ENCODE peak calls at places on chromosomes 6 and 20, in eight cellular contexts. Y is effector memory CD8-positive, alpha-beta T cell; C is activated naive CD4-positive, alpha-beta T cell treated with Interleukin-2 at 50 U/mL for 16 hours; E is NCI-H1436; G is renal cortical epithelial cell; M is ACHN; P is skeletal muscle cell; I is HuH-7.5. O is an unnamed sample.

GRCh38 chr6:63649847-63650265 is 14.3 kb downstream of the PHF3 start:
- DNase-seq in C (no peak), Y (no peak), G (no peak), P (no peak), I (no peak), M (no peak), E (no peak), O (no peak)

GRCh38 chr6:139764498-139764986 is 390.1 kb upstream of the CITED2 start:
- DNase-seq in C (no peak), Y (no peak), G (peak; percentile 98), M (peak; percentile 91), P (peak; percentile 99), I (no peak), E (no peak), O (peak; percentile 32)

GRCh38 chr6:109455502-109456282 is at the start of gene MICAL1:
- DNase-seq in C (peak; percentile 72), M (peak; percentile 51), E (peak; percentile 88), Y (peak; percentile 70), G (no peak), I (peak; percentile 59), P (no peak), O (peak; percentile 85)

GRCh38 chr6:121697921-121698320 is 262.5 kb downstream of the GJA1 start:
- DNase-seq in M (no peak), P (no peak), C (no peak), I (no peak), Y (no peak), E (no peak), G (no peak), O (no peak)

GRCh38 chr20:22414354-22414753 is 170.0 kb downstream of the FOXA2 start:
- DNase-seq in P (no peak), C (no peak), G (peak; percentile 51), Y (no peak), M (no peak), E (no peak), I (peak; percentile 22), O (no peak)

GRCh38 chr20:49052334-49052733 is 6.2 kb downstream of the CSE1L start:
- DNase-seq in G (peak; percentile 20), M (no peak), I (no peak), E (no peak), P (no peak), Y (no peak), C (no peak), O (no peak)

GRCh38 chr6:3841711-3842565 is 7.2 kb upstream of the FAM50B start:
- DNase-seq in E (no peak), Y (no peak), I (no peak), G (peak; percentile 21), P (peak; percentile 28), M (no peak), C (no peak), O (no peak)

GRCh38 chr6:140546640-140547039 is 1172.2 kb upstream of the CITED2 start:
- DNase-seq in G (peak; percentile 32), Y (no peak), I (no peak), E (no peak), P (peak; percentile 13), C (no peak), M (no peak), O (no peak)

GRCh38 chr6:72968704-72969103 is 256.6 kb downstream of the KHDC1L start:
- DNase-seq in Y (no peak), C (no peak), M (peak; percentile 70), E (no peak), I (no peak), G (peak; percentile 89), P (no peak), O (no peak)

GRCh38 chr6:26250806-26251075 is 114.3 kb upstream of the BTN3A2 start:
- DNase-seq in E (peak; percentile 57), Y (peak; percentile 46), C (peak; percentile 37), M (no peak), G (no peak), I (no peak), P (no peak), O (no peak)

GRCh38 chr6:28429781-28430180 is 13.5 kb downstream of the ZSCAN23 start:
- DNase-seq in P (no peak), Y (no peak), G (no peak), E (no peak), I (no peak), C (no peak), M (no peak), O (no peak)

GRCh38 chr6:39169448-39170344 is 54.7 kb upstream of the SAYSD1 start:
- DNase-seq in I (no peak), P (no peak), E (no peak), M (no peak), G (peak; percentile 19), Y (no peak), C (no peak), O (no peak)

GRCh38 chr20:62489186-62489939 is 13.6 kb upstream of the GATA5 start:
- DNase-seq in M (peak; percentile 68), P (no peak), I (no peak), Y (no peak), C (no peak), G (peak; percentile 66), E (no peak), O (no peak)

GRCh38 chr20:59028812-59029211 is 3.3 kb downstream of the ATP5F1E start:
- DNase-seq in C (no peak), M (no peak), P (no peak), G (peak; percentile 37), E (no peak), Y (no peak), I (no peak), O (no peak)

GRCh38 chr6:89117285-89118108 is at the start of gene SRSF12:
- DNase-seq in C (peak; percentile 36), I (peak; percentile 86), G (no peak), Y (peak; percentile 22), P (no peak), E (peak; percentile 33), M (peak; percentile 33), O (peak; percentile 89)

GRCh38 chr6:25016311-25016710 is 80.6 kb upstream of the RIPOR2 start:
- DNase-seq in I (no peak), E (no peak), P (no peak), G (peak; percentile 67), M (no peak), Y (no peak), C (no peak), O (no peak)

GRCh38 chr20:17699931-17700351 is at the start of gene BANF2:
- DNase-seq in I (no peak), C (no peak), E (no peak), Y (no peak), P (no peak), G (no peak), M (no peak), O (no peak)

GRCh38 chr20:4444404-4444803 is 277.3 kb upstream of the PRND start:
- DNase-seq in P (no peak), G (peak; percentile 85), C (no peak), M (no peak), Y (no peak), E (no peak), I (no peak), O (no peak)

GRCh38 chr6:126266664-126267063 is 73.3 kb upstream of the CENPW start:
- DNase-seq in C (no peak), G (no peak), M (no peak), E (no peak), P (no peak), I (no peak), Y (no peak), O (no peak)

GRCh38 chr6:111492499-111492898 is 9.5 kb upstream of the REV3L start:
- DNase-seq in C (no peak), G (no peak), E (no peak), I (no peak), M (no peak), Y (no peak), P (no peak), O (no peak)

GRCh38 chr6:119575721-119576120 is 226.2 kb upstream of the MAN1A1 start:
- DNase-seq in E (no peak), C (no peak), M (no peak), I (no peak), Y (no peak), G (peak; percentile 60), P (peak; percentile 17), O (no peak)

GRCh38 chr6:138377042-138377441 is 663 bp upstream of the SMIM28 start:
- DNase-seq in I (no peak), Y (no peak), C (no peak), M (no peak), G (no peak), P (no peak), E (no peak), O (no peak)

GRCh38 chr6:3039384-3039783 is 28.9 kb upstream of the RIPK1 start:
- DNase-seq in G (no peak), E (peak; percentile 48), M (no peak), C (no peak), P (no peak), I (no peak), Y (no peak), O (no peak)

GRCh38 chr6:106773482-106773881 is 144.1 kb downstream of the QRSL1 start:
- DNase-seq in I (no peak), M (no peak), G (peak; percentile 63), P (no peak), Y (no peak), C (no peak), E (no peak), O (no peak)

GRCh38 chr20:63627700-63628245 is 872 bp upstream of the GMEB2 start:
- DNase-seq in I (no peak), M (no peak), G (no peak), E (no peak), Y (no peak), P (no peak), C (no peak), O (no peak)

GRCh38 chr6:80425089-80425823 is 318.8 kb downstream of the BCKDHB start:
- DNase-seq in G (peak; percentile 77), E (no peak), P (peak; percentile 93), Y (no peak), I (no peak), C (no peak), M (no peak), O (no peak)

GRCh38 chr6:124854338-124854922 is 107.8 kb upstream of the RNF217 start:
- DNase-seq in G (peak; percentile 17), M (peak; percentile 17), I (no peak), E (no peak), C (no peak), Y (no peak), P (no peak), O (no peak)

GRCh38 chr6:142946924-142947701 is 2.1 kb upstream of the HIVEP2 start:
- DNase-seq in Y (peak; percentile 85), E (no peak), I (peak; percentile 85), M (peak; percentile 76), C (peak; percentile 85), P (no peak), G (no peak), O (peak; percentile 84)

GRCh38 chr6:129251669-129252376 is 368.9 kb downstream of the LAMA2 start:
- DNase-seq in E (no peak), I (no peak), M (peak; percentile 60), Y (peak; percentile 48), G (peak; percentile 66), P (peak; percentile 25), C (peak; percentile 53), O (peak; percentile 35)

GRCh38 chr20:22490287-22491187 is 93.8 kb downstream of the FOXA2 start:
- DNase-seq in E (peak; percentile 63), Y (no peak), C (no peak), P (no peak), G (peak; percentile 84), I (peak; percentile 76), M (peak; percentile 42), O (no peak)

GRCh38 chr6:154371337-154371736 is 14.7 kb upstream of the IPCEF1 start:
- DNase-seq in P (no peak), E (no peak), M (no peak), I (no peak), Y (no peak), C (no peak), G (no peak), O (no peak)

GRCh38 chr6:14917101-14917500 is 328.8 kb upstream of the JARID2 start:
- DNase-seq in G (peak; percentile 19), I (no peak), Y (no peak), P (peak; percentile 66), M (no peak), E (no peak), C (no peak), O (no peak)

GRCh38 chr20:49591217-49591865 is 23.4 kb upstream of the PTGIS start:
- DNase-seq in P (no peak), Y (no peak), C (peak; percentile 36), E (no peak), I (no peak), G (no peak), M (no peak), O (no peak)

GRCh38 chr20:49593441-49594142 is 25.7 kb upstream of the PTGIS start:
- DNase-seq in M (no peak), I (no peak), Y (no peak), C (peak; percentile 42), E (no peak), G (no peak), P (no peak), O (no peak)